ENCODE peak calls at places on chromosomes 12 and 14, in four cellular contexts. X is left colon, K is GDM1, P is EH. O is an unnamed sample.

GRCh38 chr12:26527702-26528101 is 305.3 kb downstream of the ITPR2 start:
- DNase-seq in X (no peak), K (no peak), P (no peak), O (no peak)

GRCh38 chr14:72616294-72616693 is 277.6 kb downstream of the DPF3 start:
- DNase-seq in X (no peak), K (no peak), P (peak; percentile 57), O (no peak)

GRCh38 chr12:91577586-91578539 is 395.2 kb upstream of the DCN start:
- DNase-seq in X (no peak), K (no peak), P (peak; percentile 33), O (peak; percentile 18)

GRCh38 chr12:13661005-13661887 is 320.2 kb downstream of the GRIN2B start:
- DNase-seq in X (peak; percentile 64), K (no peak), P (peak; percentile 56), O (no peak)

GRCh38 chr12:45208604-45209487 is 7.0 kb upstream of the ANO6 start:
- DNase-seq in X (no peak), K (no peak), P (peak; percentile 77), O (no peak)

GRCh38 chr14:62015945-62016344 is 253.7 kb downstream of the SNAPC1 start:
- DNase-seq in X (no peak), K (no peak), P (peak; percentile 78), O (no peak)

GRCh38 chr14:64717870-64718269 is 13.6 kb downstream of the PLEKHG3 start:
- DNase-seq in X (no peak), K (no peak), P (no peak), O (no peak)

GRCh38 chr12:53299454-53300180 is at the start of gene MYG1:
- DNase-seq in X (peak; percentile 92), K (peak; percentile 78), P (peak; percentile 88), O (peak; percentile 34)

GRCh38 chr14:69010632-69011031 is 31.5 kb upstream of the ACTN1 start:
- DNase-seq in X (peak; percentile 32), K (no peak), P (no peak), O (no peak)

GRCh38 chr12:53352331-53353258 is 16.4 kb upstream of the SP7 start:
- DNase-seq in X (peak; percentile 85), K (peak; percentile 76), P (peak; percentile 87), O (no peak)

GRCh38 chr14:94018308-94018707 is 7.8 kb upstream of the OTUB2 start:
- DNase-seq in X (no peak), K (no peak), P (no peak), O (no peak)

GRCh38 chr12:45279916-45280547 is 64.1 kb downstream of the ANO6 start:
- DNase-seq in X (no peak), K (no peak), P (no peak), O (no peak)

O was measured in KG1.